ENCODE peak calls at places on chromosomes 1 and 21, in six cellular contexts. C is IMR-90, E is mesenchymal stem cell, V is neuronal stem cell, X is H1, S is trophoblast cell. Z is an unnamed sample.

GRCh38 chr1:158177705-158178450 is 2.8 kb upstream of the CD1D start:
- DNase-seq in V (peak; percentile 74), S (peak; percentile 68), X (peak; percentile 90), C (peak; percentile 31), E (peak; percentile 74), Z (peak; percentile 95)

GRCh38 chr1:221565718-221566117 is 176.2 kb downstream of the DUSP10 start:
- DNase-seq in C (no peak), E (no peak), X (no peak), S (no peak), V (no peak), Z (no peak)

GRCh38 chr1:159889202-159889601 is 10.8 kb downstream of the CFAP45 start:
- DNase-seq in S (no peak), X (no peak), V (no peak), C (no peak), E (no peak), Z (no peak)

GRCh38 chr1:155077758-155078495 is 710 bp upstream of the EFNA3 start:
- DNase-seq in V (no peak), E (no peak), X (no peak), S (no peak), C (no peak), Z (no peak)

GRCh38 chr1:24551290-24551859 is 4.5 kb upstream of the NCMAP start:
- DNase-seq in V (no peak), E (no peak), X (no peak), C (no peak), S (no peak), Z (no peak)

GRCh38 chr1:56508523-56508983 is 70.8 kb downstream of the PLPP3 start:
- DNase-seq in X (no peak), S (peak; percentile 90), C (peak; percentile 53), E (no peak), V (no peak), Z (no peak)

GRCh38 chr21:14259669-14260458 is 43.9 kb downstream of the RBM11 start:
- DNase-seq in V (peak; percentile 53), C (peak; percentile 56), S (peak; percentile 14), X (no peak), E (peak; percentile 53), Z (no peak)

GRCh38 chr21:19440792-19441494 is 1037.4 kb upstream of the TMPRSS15 start:
- DNase-seq in V (no peak), X (no peak), S (no peak), E (no peak), C (no peak), Z (no peak)

GRCh38 chr1:240666548-240667198 is 54.7 kb upstream of the GREM2 start:
- DNase-seq in E (no peak), V (no peak), X (no peak), S (no peak), C (peak; percentile 36), Z (no peak)

GRCh38 chr1:170095976-170096725 is 21.7 kb upstream of the KIFAP3 start:
- DNase-seq in V (no peak), X (no peak), E (no peak), C (no peak), S (no peak), Z (no peak)

GRCh38 chr1:172429324-172430127 is 9.0 kb downstream of the C1orf105 start:
- DNase-seq in C (peak; percentile 70), S (peak; percentile 16), V (peak; percentile 40), X (no peak), E (peak; percentile 71), Z (no peak)

GRCh38 chr1:109201123-109201703 is 12.5 kb upstream of the SARS1 start:
- DNase-seq in E (peak; percentile 67), S (peak; percentile 50), X (peak; percentile 86), V (peak; percentile 46), C (peak; percentile 96), Z (peak; percentile 76)

GRCh38 chr1:202649553-202650392 is 60.5 kb downstream of the SYT2 start:
- DNase-seq in S (no peak), X (no peak), C (no peak), E (no peak), V (no peak), Z (no peak)

GRCh38 chr1:70528591-70529333 is 117.7 kb downstream of the CTH start:
- DNase-seq in E (peak; percentile 39), C (peak; percentile 33), S (no peak), X (peak; percentile 58), V (peak; percentile 30), Z (peak; percentile 69)

GRCh38 chr1:234730110-234730509 is 120.1 kb upstream of the IRF2BP2 start:
- DNase-seq in X (no peak), S (no peak), E (no peak), V (no peak), C (no peak), Z (no peak)

GRCh38 chr1:115975569-115976061 is 698 bp upstream of the SLC22A15 start:
- DNase-seq in X (no peak), V (no peak), S (no peak), E (no peak), C (no peak), Z (no peak)

GRCh38 chr1:78472851-78473496 is 17.8 kb upstream of the PTGFR start:
- DNase-seq in V (no peak), C (no peak), X (no peak), E (no peak), S (no peak), Z (no peak)

GRCh38 chr21:37060296-37060695 is 12.6 kb downstream of the PIGP start:
- DNase-seq in V (no peak), C (peak; percentile 98), E (peak; percentile 99), S (peak; percentile 42), X (no peak), Z (peak; percentile 76)

GRCh38 chr1:155015527-155016230 is 13.1 kb downstream of the ZBTB7B start:
- DNase-seq in V (no peak), S (no peak), X (no peak), C (no peak), E (no peak), Z (no peak)

GRCh38 chr1:40252601-40253000 is 4.9 kb downstream of the TMCO2 start:
- DNase-seq in E (no peak), V (no peak), S (no peak), C (peak; percentile 3), X (no peak), Z (no peak)

GRCh38 chr1:243496173-243496553 is 240.3 kb downstream of the SDCCAG8 start:
- DNase-seq in C (no peak), X (no peak), S (no peak), V (no peak), E (no peak), Z (no peak)

GRCh38 chr1:6572653-6573383 is 7.0 kb upstream of the ZBTB48 start:
- DNase-seq in X (no peak), V (no peak), S (no peak), C (no peak), E (no peak), Z (no peak)

GRCh38 chr1:214708321-214708960 is 105.4 kb downstream of the CENPF start:
- DNase-seq in V (no peak), E (peak; percentile 35), X (no peak), C (peak; percentile 73), S (no peak), Z (no peak)

GRCh38 chr1:214709241-214709640 is 106.2 kb downstream of the CENPF start:
- DNase-seq in C (peak; percentile 65), E (peak; percentile 65), V (no peak), X (no peak), S (peak; percentile 61), Z (no peak)

GRCh38 chr1:214702561-214702960 is 99.6 kb downstream of the CENPF start:
- DNase-seq in V (no peak), C (no peak), S (no peak), E (no peak), X (no peak), Z (no peak)

GRCh38 chr1:214712737-214713136 is 109.7 kb downstream of the CENPF start:
- DNase-seq in S (no peak), X (no peak), C (no peak), E (no peak), V (no peak), Z (no peak)

DNA sequence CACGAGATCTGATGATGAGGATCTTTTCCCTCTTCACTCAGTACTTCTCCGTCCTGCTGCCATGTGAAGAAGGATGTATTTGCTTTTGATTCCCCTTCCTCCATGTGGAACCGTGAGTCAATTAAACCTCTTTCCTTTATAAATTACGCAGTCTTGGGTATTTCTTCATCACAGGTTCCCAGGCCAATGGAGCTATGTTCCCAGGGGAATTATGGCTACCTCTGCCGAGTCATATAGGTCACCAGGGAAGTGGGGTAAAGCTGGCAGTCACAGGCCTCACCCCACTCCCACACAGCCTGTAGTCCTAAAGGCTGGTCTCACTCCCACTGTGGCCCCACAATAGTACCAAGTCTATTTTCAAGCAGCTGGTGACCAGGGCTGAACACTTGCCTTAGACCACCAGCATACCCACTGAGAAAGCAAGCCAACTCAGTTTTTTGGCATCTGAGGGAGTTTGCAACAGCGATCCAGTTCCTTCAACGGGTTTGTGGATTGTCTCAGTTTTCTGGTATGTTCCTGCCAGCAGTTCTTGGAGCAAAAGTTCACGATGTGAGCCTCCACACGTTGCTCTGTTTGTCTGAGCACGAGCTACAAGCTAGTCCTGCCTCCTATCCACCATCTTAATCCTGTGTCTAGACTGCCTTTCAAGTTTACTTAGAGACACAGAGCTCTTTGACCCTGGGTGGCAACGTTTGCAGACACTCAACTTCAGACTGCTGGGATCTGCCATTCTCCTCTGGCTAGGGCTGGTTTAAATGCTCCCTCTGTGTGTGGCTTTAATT is 104.5 kb downstream of the CENPF start:
- DNase-seq in S (peak; percentile 91), E (peak; percentile 37), V (no peak), X (no peak), C (peak; percentile 77), Z (no peak)
- H2AFZ ChIP-seq in S (no peak overlapping the region), E (no peak overlapping the region), V (peak overlapping the region; percentile 13), X (peak overlapping the region; percentile 6), C (peak overlapping the region; percentile 86), Z (no peak overlapping the region)

DNA sequence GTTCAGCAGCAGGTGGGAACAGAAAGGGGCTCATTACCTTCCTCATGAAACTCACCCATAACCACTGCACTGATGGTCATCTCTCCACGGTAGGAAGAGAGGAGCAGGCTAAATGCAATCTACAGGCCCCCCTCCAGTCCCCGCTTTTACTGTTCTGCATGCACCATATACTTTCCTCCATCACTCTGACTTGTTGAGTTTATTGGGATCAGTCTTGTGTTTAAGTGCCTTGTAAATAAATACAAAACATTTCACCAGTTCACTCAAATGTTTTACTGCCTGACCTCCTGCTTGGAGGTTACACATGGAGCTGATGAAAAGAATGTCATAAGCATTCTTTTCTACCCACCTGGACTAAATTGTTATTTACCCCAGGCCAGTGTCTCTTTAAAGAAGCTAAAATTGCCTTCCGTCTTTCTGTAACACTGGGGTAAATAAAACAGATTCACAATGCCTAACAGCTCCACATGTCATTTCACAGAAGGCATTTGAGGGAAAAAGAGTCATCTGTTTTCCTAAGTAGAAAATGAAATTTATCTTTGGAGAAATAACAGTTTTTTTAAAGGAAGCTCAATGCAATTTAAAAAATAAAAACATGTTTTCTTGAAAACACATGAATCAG is 30.7 kb downstream of the PTPN14 start:
- DNase-seq in V (no peak), X (no peak), C (no peak), S (no peak), E (no peak), Z (no peak)
- H3K14ac ChIP-seq in V (no peak overlapping the region), X (no peak overlapping the region), C (peak overlapping the region; percentile 1), S (no peak overlapping the region), E (no peak overlapping the region), Z (no peak overlapping the region)

GRCh38 chr1:9385801-9386573 is 93.3 kb downstream of the SPSB1 start:
- DNase-seq in E (peak; percentile 59), S (no peak), X (no peak), C (no peak), V (no peak), Z (no peak)
- H2AFZ ChIP-seq in E (no peak overlapping the region), S (no peak overlapping the region), X (peak overlapping the region; percentile 46), C (peak overlapping the region; percentile 72), V (no peak overlapping the region), Z (no peak overlapping the region)

DNA sequence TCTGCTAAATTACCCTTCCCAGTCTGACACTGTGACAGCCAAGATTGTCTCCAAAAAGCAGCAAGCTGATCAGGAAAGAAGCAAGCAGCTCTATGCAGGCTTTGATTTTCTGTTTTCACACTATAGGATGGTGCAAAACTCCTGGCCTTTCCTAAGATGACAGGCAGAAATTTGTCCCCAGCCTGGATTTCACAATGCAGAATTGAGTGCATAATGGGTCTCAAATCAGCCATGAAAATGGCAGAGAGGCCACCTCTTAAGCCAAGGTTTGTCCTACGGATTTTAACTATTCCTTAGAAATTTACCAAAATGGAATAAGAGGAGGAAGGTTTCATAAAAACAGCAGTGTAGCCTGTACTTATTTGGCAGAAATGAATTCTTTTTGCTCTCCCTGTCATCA is 1.2 kb downstream of the SGIP1 start:
- DNase-seq in S (no peak), V (no peak), E (no peak), C (no peak), X (no peak), Z (no peak)
- H3K14ac ChIP-seq in S (no peak overlapping the region), V (no peak overlapping the region), E (no peak overlapping the region), C (peak overlapping the region; percentile 98), X (no peak overlapping the region), Z (no peak overlapping the region)